ENCODE peak calls at places on chromosomes 13 and 19, in four cellular contexts. V is A549, H is H1, T is K562. E is an unnamed sample.

GRCh38 chr13:102584423-102584822 is 12.4 kb upstream of the TPP2 start:
- DNase-seq in V (no peak), H (no peak), T (no peak), E (no peak)

GRCh38 chr13:23673867-23674605 is 103.8 kb downstream of the TNFRSF19 start:
- DNase-seq in V (no peak), H (no peak), T (no peak), E (no peak)

GRCh38 chr19:5719961-5720790 is at the start of the genes CATSPERD and LONP1:
- DNase-seq in V (peak), H (peak), T (peak), E (peak)

GRCh38 chr13:106143930-106144709 is 391.3 kb downstream of the EFNB2 start:
- DNase-seq in V (no peak), H (no peak), T (no peak), E (no peak)

GRCh38 chr19:51788936-51789795 is 5.8 kb upstream of the FPR3 start:
- DNase-seq in V (no peak), H (no peak), T (no peak), E (no peak)

GRCh38 chr19:49591731-49592485 is 926 bp downstream of the PRR12 start:
- DNase-seq in V (peak), H (no peak), T (peak), E (no peak)

GRCh38 chr13:100302391-100302790 is 213.5 kb downstream of the PCCA start:
- DNase-seq in V (no peak), H (no peak), T (no peak), E (no peak)

GRCh38 chr19:32914879-32915278 is 45.3 kb upstream of the SLC7A9 start:
- DNase-seq in V (no peak), H (no peak), T (no peak), E (no peak)

GRCh38 chr13:79481685-79482052 is 714 bp downstream of the NDFIP2 start:
- DNase-seq in V (no peak), H (no peak), T (peak), E (no peak)

GRCh38 chr19:22634450-22634827 is 315 bp downstream of the ZNF492 start:
- DNase-seq in V (no peak), H (no peak), T (no peak), E (no peak)

GRCh38 chr19:5172859-5173577 is 167.6 kb downstream of the PTPRS start:
- DNase-seq in V (peak), H (no peak), T (no peak), E (no peak)

DNA sequence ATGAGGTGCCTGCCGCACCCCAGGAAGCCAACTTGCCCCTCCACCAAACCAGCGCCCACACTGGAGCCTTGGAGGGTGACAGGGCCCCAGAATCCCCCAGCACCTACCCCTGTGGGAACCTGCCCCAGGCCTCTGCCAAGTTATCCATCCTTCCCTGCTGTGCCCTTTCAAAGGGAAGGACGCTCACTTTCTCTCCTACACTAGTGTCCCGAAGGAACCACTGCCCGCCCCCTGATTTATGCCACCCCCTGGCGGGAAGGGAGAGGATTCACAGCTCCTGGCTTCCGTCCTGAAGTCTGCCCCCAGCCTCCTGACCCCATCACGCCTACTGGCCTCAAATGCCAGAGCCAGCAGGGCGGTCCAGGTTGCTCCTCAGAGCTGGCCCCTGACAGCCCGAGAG is 1.4 kb downstream of the EVI5L start:
- DNase-seq in V (peak), H (peak), T (peak), E (peak)
- TF ChIP-seq CTCF in V (peak), H (peak), T (peak), E (peak)

GRCh38 chr13:32947411-32947810 is 68.8 kb upstream of the KL start:
- DNase-seq in V (no peak), H (no peak), T (no peak), E (no peak)

GRCh38 chr13:32951580-32951979 is 64.6 kb upstream of the KL start:
- DNase-seq in V (no peak), H (no peak), T (no peak), E (no peak)

GRCh38 chr13:32946558-32946957 is 69.7 kb upstream of the KL start:
- DNase-seq in V (no peak), H (no peak), T (no peak), E (no peak)

GRCh38 chr13:32947886-32948285 is 68.3 kb upstream of the KL start:
- DNase-seq in V (no peak), H (no peak), T (no peak), E (no peak)
- TF ChIP-seq RNF2 in V (no peak), H (no peak), T (no peak), E (no peak)

DNA sequence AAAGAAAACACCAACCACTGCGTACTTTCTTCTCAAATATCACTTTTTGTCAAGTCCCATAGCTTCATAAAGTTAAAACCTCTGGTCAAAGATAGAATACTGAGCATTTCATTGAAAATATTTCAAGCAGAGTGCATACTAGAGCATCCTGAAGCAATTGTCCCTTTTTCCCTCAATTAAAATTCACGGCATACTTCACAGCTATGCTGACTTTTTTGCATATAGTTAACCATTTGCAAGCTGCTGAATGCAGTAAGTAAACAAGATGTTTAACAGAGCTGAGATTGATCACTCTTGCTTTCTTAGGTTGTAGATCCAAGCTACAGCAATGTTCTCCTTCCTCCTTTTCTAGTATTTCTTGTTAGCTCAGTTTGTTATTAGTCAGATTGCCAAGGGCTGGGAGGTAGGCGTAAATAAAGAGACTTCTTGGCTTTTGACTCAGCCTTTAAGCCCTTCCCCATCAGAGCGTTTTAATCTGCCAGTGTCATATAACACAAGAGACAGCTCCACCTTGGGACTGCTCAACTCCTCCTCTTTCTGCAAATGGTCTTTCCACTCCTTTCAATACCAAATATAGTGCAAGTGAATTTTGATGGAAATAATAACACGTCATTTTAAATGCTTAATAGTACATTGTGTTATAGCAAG is at the start of gene SLITRK6:
- DNase-seq in V (peak), H (peak), T (no peak), E (no peak)
- TF ChIP-seq CTCF in V (peak), H (no peak), T (no peak), E (no peak)

GRCh38 chr19:30450101-30450500 is 77.9 kb downstream of the ZNF536 start:
- DNase-seq in V (no peak), H (peak), T (no peak), E (no peak)
- TF ChIP-seq RNF2 in V (no peak), H (no peak), T (no peak), E (no peak)

GRCh38 chr19:13968999-13969398 is 16.7 kb downstream of the DCAF15 start:
- DNase-seq in V (no peak), H (no peak), T (no peak), E (no peak)

GRCh38 chr19:13968383-13968935 is 16.1 kb downstream of the DCAF15 start:
- DNase-seq in V (no peak), H (no peak), T (no peak), E (no peak)

GRCh38 chr19:13966684-13967128 is 14.4 kb downstream of the DCAF15 start:
- DNase-seq in V (no peak), H (no peak), T (no peak), E (no peak)

GRCh38 chr19:13972368-13973155 is 20.3 kb downstream of the DCAF15 start:
- DNase-seq in V (no peak), H (no peak), T (no peak), E (no peak)

DNA sequence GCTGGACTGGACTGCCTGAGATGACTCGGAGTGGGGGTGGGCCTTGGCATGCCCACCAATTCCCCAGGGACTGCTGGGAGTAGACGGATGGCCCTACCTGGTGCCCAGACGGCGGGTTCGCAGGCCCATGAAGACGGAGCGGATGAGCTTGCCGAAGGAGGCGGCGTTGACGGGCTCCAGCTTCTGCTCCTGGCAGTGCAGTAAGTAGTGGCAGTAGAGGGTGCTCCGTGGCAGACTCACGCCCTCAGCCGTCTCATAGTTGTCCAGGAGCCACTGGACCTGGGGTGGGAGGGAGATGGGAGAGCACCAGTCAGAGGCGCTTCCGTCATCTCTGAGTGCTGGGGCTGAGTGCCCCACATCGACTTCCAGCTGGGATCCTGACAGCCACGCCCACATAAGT is 17.6 kb downstream of the DCAF15 start:
- DNase-seq in V (no peak), H (no peak), T (no peak), E (no peak)
- TF ChIP-seq CTCF in V (no peak), H (no peak), T (no peak), E (no peak)

DNA sequence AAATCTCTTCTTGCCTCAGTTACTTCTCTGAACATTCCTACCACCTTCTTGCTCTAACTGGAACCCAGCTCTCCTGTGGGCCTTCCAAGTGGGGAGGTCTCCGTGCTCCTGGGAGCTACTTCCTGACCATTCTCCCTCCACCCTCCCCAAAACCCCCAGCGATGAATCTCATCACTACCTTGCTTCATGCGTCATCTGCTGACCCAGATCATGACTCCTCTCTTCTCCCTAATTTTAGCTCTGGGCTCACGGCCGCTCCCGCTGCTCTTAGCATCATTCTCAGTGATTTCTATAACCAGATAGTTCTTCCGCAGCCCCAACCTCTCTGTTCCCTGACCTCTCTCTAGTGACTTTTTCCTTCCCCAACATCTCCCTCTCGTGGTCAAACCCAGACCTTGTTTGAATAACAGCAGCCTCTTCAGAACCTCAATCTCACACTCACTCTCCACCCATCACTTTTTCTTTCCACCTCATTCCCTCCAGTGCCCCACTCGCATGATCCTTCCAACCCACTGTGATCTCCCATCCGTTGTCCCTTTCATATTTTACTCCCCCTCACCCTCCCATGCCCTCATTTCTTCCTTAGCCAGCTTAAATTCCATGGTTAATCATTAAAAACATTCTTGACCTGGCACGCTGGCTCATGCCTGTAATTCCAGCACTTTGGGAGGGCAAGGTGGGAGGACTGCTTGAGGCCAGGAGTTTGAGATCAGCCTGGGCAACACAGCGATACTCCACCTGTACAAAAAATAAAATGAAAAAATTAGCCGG is 21.8 kb downstream of the MRPS12 start:
- DNase-seq in V (peak), H (no peak), T (no peak), E (peak)
- TF ChIP-seq RNF2 in V (no peak), H (no peak), T (no peak), E (no peak)

GRCh38 chr13:104534847-104535246 is 1468.6 kb upstream of the SLC10A2 start:
- DNase-seq in V (peak), H (peak), T (no peak), E (no peak)
- TF ChIP-seq CTCF in V (no peak), H (peak), T (no peak), E (peak)

DNA sequence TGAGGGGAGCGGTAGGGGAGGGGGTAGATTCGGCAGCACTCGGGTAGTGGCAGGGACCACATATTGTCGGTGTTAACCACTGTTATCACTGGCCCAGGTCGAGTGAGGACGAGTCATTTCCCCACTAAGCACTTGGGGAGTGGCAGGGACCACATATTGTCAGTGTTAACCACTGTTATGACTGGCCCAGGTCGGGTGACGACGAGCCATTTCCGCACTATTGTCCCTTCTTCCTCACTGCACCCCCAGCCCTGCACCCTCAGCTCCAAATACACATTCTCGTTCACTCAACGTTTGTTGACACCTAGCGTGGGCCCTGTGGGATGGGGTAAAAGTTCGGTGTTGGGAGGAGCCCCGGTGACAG is 467 bp upstream of the CLN5 start:
- DNase-seq in V (no peak), H (no peak), T (no peak), E (no peak)
- TF ChIP-seq RNF2 in V (no peak), H (no peak), T (no peak), E (no peak)

GRCh38 chr13:109784590-109785140 is 1.7 kb downstream of the IRS2 start:
- DNase-seq in V (peak), H (no peak), T (no peak), E (no peak)

GRCh38 chr13:109782066-109782822 is 4.1 kb downstream of the IRS2 start:
- DNase-seq in V (no peak), H (no peak), T (no peak), E (no peak)

GRCh38 chr13:109783815-109784589 is 2.4 kb downstream of the IRS2 start:
- DNase-seq in V (no peak), H (no peak), T (no peak), E (no peak)

GRCh38 chr13:109782823-109783411 is 3.5 kb downstream of the IRS2 start:
- DNase-seq in V (no peak), H (no peak), T (no peak), E (no peak)

DNA sequence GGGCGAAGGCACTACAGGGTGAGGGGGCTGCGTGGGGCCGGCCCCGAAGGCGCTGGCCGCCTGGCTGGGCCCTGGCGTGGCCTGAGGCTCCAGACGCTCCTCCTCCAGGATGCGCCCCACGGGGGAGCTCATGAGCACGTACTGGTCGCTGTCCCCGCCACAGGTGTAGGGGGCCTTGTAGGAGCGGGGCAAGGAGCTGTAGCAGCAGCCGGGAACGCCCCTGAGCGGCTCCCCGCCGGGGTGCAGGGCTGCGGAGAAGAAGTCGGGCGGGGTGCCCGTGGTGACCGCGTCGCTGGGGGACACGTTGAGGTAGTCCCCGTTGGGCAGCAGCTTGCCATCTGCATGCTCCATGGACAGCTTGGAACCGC is 3.0 kb downstream of the IRS2 start:
- DNase-seq in V (no peak), H (no peak), T (no peak), E (no peak)
- TF ChIP-seq CTCF in V (no peak), H (no peak), T (no peak), E (no peak)

GRCh38 chr19:54351474-54351873 is 12.5 kb upstream of the LILRA4 start:
- DNase-seq in V (no peak), H (no peak), T (no peak), E (no peak)

GRCh38 chr19:54341295-54341694 is 2.3 kb upstream of the LILRA4 start:
- DNase-seq in V (no peak), H (no peak), T (no peak), E (no peak)

GRCh38 chr19:54343868-54344267 is 4.9 kb upstream of the LILRA4 start:
- DNase-seq in V (no peak), H (no peak), T (no peak), E (no peak)

DNA sequence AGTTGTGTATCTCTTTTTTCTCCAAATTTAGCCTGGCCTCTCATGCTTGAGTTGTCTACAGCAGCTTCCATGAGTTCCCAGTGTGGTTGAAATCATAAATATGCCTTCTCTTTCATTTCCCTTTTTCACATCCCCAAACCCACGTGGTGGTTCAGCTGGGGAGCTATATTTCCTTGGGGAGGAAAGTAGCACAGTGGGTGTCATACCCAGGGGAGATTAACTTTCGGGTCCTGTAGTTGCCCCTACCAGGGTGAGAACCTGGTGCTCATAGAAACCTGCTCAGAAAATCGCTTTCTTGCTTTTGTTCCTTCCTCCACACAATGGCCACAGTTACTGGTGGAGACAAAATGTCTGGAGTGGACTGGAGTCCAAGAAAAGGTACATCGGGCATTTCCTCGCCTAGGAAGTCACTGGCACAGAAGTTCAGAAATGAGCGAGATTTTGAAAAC is 7.0 kb upstream of the LILRA4 start:
- DNase-seq in V (no peak), H (no peak), T (no peak), E (no peak)
- TF ChIP-seq RNF2 in V (no peak), H (no peak), T (no peak), E (no peak)